ENCODE peak calls at places on chromosomes 11 and 22, in seven cellular contexts. One of them, this sample, is unnamed.

GRCh38 chr11:64007160-64007628 is 21.0 kb downstream of the OTUB1 start:
- DNase-seq in H1: peak; percentile 73
- DNase-seq in GM12878: no peak
- DNase-seq in SK-N-SH: peak; percentile 80
- DNase-seq in HCT116: no peak
- DNase-seq in HepG2: no peak
- DNase-seq in K562: no peak
- DNase-seq in this sample: no peak

GRCh38 chr22:29691636-29692326 is 28.0 kb upstream of the CABP7 start:
- DNase-seq in H1: no peak
- DNase-seq in GM12878: no peak
- DNase-seq in SK-N-SH: no peak
- DNase-seq in HCT116: no peak
- DNase-seq in HepG2: no peak
- DNase-seq in K562: no peak
- DNase-seq in this sample: no peak

GRCh38 chr11:22703561-22703960 is 37.1 kb downstream of the GAS2 start:
- DNase-seq in H1: no peak
- DNase-seq in GM12878: no peak
- DNase-seq in SK-N-SH: no peak
- DNase-seq in HCT116: no peak
- DNase-seq in HepG2: peak; percentile 83
- DNase-seq in K562: no peak
- DNase-seq in this sample: no peak

GRCh38 chr11:93775289-93775688 is 8.8 kb upstream of the MED17 start:
- DNase-seq in H1: peak; percentile 71
- DNase-seq in GM12878: no peak
- DNase-seq in SK-N-SH: peak; percentile 43
- DNase-seq in HCT116: peak; percentile 18
- DNase-seq in HepG2: peak; percentile 21
- DNase-seq in K562: peak; percentile 42
- DNase-seq in this sample: no peak

GRCh38 chr11:78797559-78797958 is 222.9 kb upstream of the NARS2 start:
- DNase-seq in H1: no peak
- DNase-seq in GM12878: no peak
- DNase-seq in SK-N-SH: no peak
- DNase-seq in HCT116: no peak
- DNase-seq in HepG2: no peak
- DNase-seq in K562: no peak
- DNase-seq in this sample: no peak

GRCh38 chr11:83656931-83657330 is 370.8 kb upstream of the CCDC90B start:
- DNase-seq in H1: no peak
- DNase-seq in GM12878: no peak
- DNase-seq in SK-N-SH: no peak
- DNase-seq in HCT116: no peak
- DNase-seq in HepG2: no peak
- DNase-seq in K562: no peak
- DNase-seq in this sample: no peak

GRCh38 chr11:97772696-97773095 is 1248.1 kb upstream of the CNTN5 start:
- DNase-seq in H1: no peak
- DNase-seq in GM12878: no peak
- DNase-seq in SK-N-SH: peak; percentile 11
- DNase-seq in HCT116: no peak
- DNase-seq in HepG2: no peak
- DNase-seq in K562: no peak
- DNase-seq in this sample: no peak

GRCh38 chr11:84855846-84856245 is 771.3 kb downstream of the DLG2 start:
- DNase-seq in H1: no peak
- DNase-seq in GM12878: no peak
- DNase-seq in SK-N-SH: no peak
- DNase-seq in HCT116: no peak
- DNase-seq in HepG2: no peak
- DNase-seq in K562: no peak
- DNase-seq in this sample: no peak

GRCh38 chr22:22047266-22047665 is 64.7 kb upstream of the TOP3B start:
- DNase-seq in H1: no peak
- DNase-seq in GM12878: no peak
- DNase-seq in SK-N-SH: no peak
- DNase-seq in HCT116: no peak
- DNase-seq in HepG2: no peak
- DNase-seq in K562: no peak
- DNase-seq in this sample: no peak

GRCh38 chr11:95688501-95689222 is 100.9 kb downstream of the FAM76B start:
- DNase-seq in H1: no peak
- DNase-seq in GM12878: no peak
- DNase-seq in SK-N-SH: no peak
- DNase-seq in HCT116: no peak
- DNase-seq in HepG2: no peak
- DNase-seq in K562: no peak
- DNase-seq in this sample: no peak

GRCh38 chr11:28833670-28834069 is 725.5 kb downstream of the METTL15 start:
- DNase-seq in H1: no peak
- DNase-seq in GM12878: no peak
- DNase-seq in SK-N-SH: no peak
- DNase-seq in HCT116: no peak
- DNase-seq in HepG2: no peak
- DNase-seq in K562: no peak
- DNase-seq in this sample: no peak

GRCh38 chr11:54603898-54604297 is at the start of gene OR4C46:
- DNase-seq in H1: no peak
- DNase-seq in GM12878: no peak
- DNase-seq in SK-N-SH: no peak
- DNase-seq in HCT116: no peak
- DNase-seq in HepG2: no peak
- DNase-seq in K562: no peak
- DNase-seq in this sample: no peak

GRCh38 chr22:37218771-37219411 is 6.6 kb upstream of the SSTR3 start:
- DNase-seq in H1: no peak
- DNase-seq in GM12878: peak; percentile 99
- DNase-seq in SK-N-SH: no peak
- DNase-seq in HCT116: no peak
- DNase-seq in HepG2: no peak
- DNase-seq in K562: no peak
- DNase-seq in this sample: no peak
- H3K27me3 ChIP-seq in H1: peaks cover 1% of the 10 kb centered on the region
- H3K27me3 ChIP-seq in GM12878: no peaks in the 10 kb centered on the region
- H3K27me3 ChIP-seq in SK-N-SH: no peaks in the 10 kb centered on the region
- H3K27me3 ChIP-seq in HCT116: no peaks in the 10 kb centered on the region
- H3K27me3 ChIP-seq in HepG2: peaks cover 19% of the 10 kb centered on the region
- H3K27me3 ChIP-seq in K562: no peaks in the 10 kb centered on the region
- H3K27me3 ChIP-seq in this sample: no peaks in the 10 kb centered on the region

GRCh38 chr11:131663403-131664200 is 293.2 kb downstream of the NTM start:
- DNase-seq in H1: no peak
- DNase-seq in GM12878: no peak
- DNase-seq in SK-N-SH: no peak
- DNase-seq in HCT116: no peak
- DNase-seq in HepG2: no peak
- DNase-seq in K562: no peak
- DNase-seq in this sample: no peak

GRCh38 chr11:131664246-131664645 is 293.8 kb downstream of the NTM start:
- DNase-seq in H1: no peak
- DNase-seq in GM12878: no peak
- DNase-seq in SK-N-SH: no peak
- DNase-seq in HCT116: no peak
- DNase-seq in HepG2: no peak
- DNase-seq in K562: no peak
- DNase-seq in this sample: no peak

GRCh38 chr11:131666006-131666405 is 295.6 kb downstream of the NTM start:
- DNase-seq in H1: no peak
- DNase-seq in GM12878: no peak
- DNase-seq in SK-N-SH: no peak
- DNase-seq in HCT116: no peak
- DNase-seq in HepG2: no peak
- DNase-seq in K562: no peak
- DNase-seq in this sample: no peak

GRCh38 chr11:131665344-131665968 is 295.0 kb downstream of the NTM start:
- DNase-seq in H1: no peak
- DNase-seq in GM12878: no peak
- DNase-seq in SK-N-SH: no peak
- DNase-seq in HCT116: no peak
- DNase-seq in HepG2: no peak
- DNase-seq in K562: no peak
- DNase-seq in this sample: no peak

DNA sequence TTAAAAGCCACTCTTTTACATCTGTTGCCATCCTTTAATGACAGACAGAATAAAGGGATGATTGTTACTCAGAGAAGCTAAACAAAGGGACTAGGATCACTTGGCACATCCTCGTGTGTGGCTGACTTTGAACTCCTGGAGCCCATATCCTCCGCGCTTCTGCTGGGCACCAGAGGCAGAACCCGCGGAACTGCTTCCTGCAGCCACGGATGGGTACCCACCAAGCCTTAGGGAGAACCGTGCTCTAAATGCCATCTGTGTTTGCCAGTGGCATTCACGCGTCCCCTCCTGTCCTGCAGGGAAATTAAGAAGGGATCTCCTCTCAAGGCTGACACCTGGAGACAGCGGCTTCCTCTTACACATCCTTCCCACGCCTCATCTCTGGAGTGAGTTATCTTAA is 294.4 kb downstream of the NTM start:
- DNase-seq in H1: no peak
- DNase-seq in GM12878: no peak
- DNase-seq in SK-N-SH: no peak
- DNase-seq in HCT116: no peak
- DNase-seq in HepG2: no peak
- DNase-seq in K562: no peak
- DNase-seq in this sample: no peak
- TF ChIP-seq YY1 in H1: no peak
- TF ChIP-seq YY1 in GM12878: no peak
- TF ChIP-seq YY1 in SK-N-SH: no peak
- TF ChIP-seq YY1 in HCT116: no peak
- TF ChIP-seq YY1 in HepG2: no peak
- TF ChIP-seq YY1 in K562: no peak
- TF ChIP-seq YY1 in this sample: no peak

GRCh38 chr11:17574141-17574798 is 27.2 kb downstream of the OTOG start:
- DNase-seq in H1: peak; percentile 37
- DNase-seq in GM12878: no peak
- DNase-seq in SK-N-SH: no peak
- DNase-seq in HCT116: no peak
- DNase-seq in HepG2: no peak
- DNase-seq in K562: no peak
- DNase-seq in this sample: no peak
- H3K27me3 ChIP-seq in H1: no peaks in the 10 kb centered on the region
- H3K27me3 ChIP-seq in GM12878: no peaks in the 10 kb centered on the region
- H3K27me3 ChIP-seq in SK-N-SH: no peaks in the 10 kb centered on the region
- H3K27me3 ChIP-seq in HCT116: no peaks in the 10 kb centered on the region
- H3K27me3 ChIP-seq in HepG2: peaks cover 10% of the 10 kb centered on the region
- H3K27me3 ChIP-seq in K562: peaks cover 10% of the 10 kb centered on the region
- H3K27me3 ChIP-seq in this sample: no peaks in the 10 kb centered on the region

DNA sequence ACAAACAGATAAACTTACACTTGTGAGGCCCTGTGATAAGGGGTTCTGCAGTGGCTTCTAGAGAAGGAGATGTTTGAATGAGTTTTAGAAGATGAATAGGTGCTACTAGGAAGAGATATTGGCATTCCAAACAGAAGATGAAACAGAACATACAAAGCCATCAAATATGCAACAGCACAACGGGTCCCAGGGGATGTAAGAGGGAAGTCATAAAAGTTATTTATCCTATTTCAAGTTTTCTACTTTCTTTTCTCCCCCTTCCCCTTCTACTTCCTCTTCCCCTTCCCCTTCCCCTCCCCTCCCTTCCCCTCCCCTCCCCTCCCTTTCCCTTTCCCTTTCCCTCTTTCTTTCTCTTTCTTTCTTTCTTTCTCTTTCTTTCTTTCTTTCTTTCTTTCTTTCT is 94.9 kb upstream of the CADM1 start:
- DNase-seq in H1: no peak
- DNase-seq in GM12878: no peak
- DNase-seq in SK-N-SH: no peak
- DNase-seq in HCT116: no peak
- DNase-seq in HepG2: no peak
- DNase-seq in K562: no peak
- DNase-seq in this sample: no peak
- TF ChIP-seq YY1 in H1: no peak
- TF ChIP-seq YY1 in GM12878: no peak
- TF ChIP-seq YY1 in SK-N-SH: no peak
- TF ChIP-seq YY1 in HCT116: no peak
- TF ChIP-seq YY1 in HepG2: no peak
- TF ChIP-seq YY1 in K562: no peak
- TF ChIP-seq YY1 in this sample: no peak

DNA sequence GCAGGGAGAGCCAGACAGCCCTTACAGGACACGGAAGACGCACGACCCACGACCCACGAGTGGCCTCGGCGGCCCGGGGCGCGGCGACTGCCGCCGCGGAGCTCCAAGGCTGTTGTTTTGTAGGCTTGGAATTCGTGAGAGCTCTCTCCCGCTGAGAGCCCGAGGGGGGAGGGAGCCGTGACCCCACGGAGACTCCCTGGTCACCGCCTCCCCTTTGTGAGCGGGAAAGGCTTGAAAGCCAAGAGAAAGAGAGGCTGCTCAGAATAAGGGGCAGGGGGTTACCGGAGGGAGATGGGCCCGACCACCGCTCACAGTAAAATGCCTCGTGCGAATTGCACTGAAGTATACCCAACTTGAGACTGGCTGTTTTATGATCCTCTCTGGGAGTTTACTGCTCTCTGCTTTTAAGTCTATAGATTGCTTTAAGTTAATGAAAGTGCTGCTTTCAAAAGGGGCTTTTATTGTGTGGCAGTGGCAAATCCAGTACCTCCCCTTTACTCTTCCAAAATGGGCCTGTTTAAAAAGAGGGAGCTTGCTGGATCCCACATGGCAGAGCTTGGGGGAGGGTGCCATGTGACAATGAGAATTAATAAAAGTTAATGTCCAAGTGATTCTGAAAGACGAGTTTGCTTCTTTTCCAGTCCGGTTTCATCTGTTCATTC is 2.9 kb downstream of the PKNOX2 start:
- DNase-seq in H1: peak; percentile 77
- DNase-seq in GM12878: no peak
- DNase-seq in SK-N-SH: no peak
- DNase-seq in HCT116: no peak
- DNase-seq in HepG2: no peak
- DNase-seq in K562: no peak
- DNase-seq in this sample: peak; percentile 28
- H3K27me3 ChIP-seq in H1: peaks cover 44% of the 10 kb centered on the region
- H3K27me3 ChIP-seq in GM12878: peaks cover 20% of the 10 kb centered on the region
- H3K27me3 ChIP-seq in SK-N-SH: peaks cover 6% of the 10 kb centered on the region
- H3K27me3 ChIP-seq in HCT116: no peaks in the 10 kb centered on the region
- H3K27me3 ChIP-seq in HepG2: peaks cover 84% of the 10 kb centered on the region
- H3K27me3 ChIP-seq in K562: peaks cover 31% of the 10 kb centered on the region
- H3K27me3 ChIP-seq in this sample: peaks cover 11% of the 10 kb centered on the region